ENCODE peak calls at places on chromosomes 5 and 9, in nine cellular contexts. H is H9; L is left lobe of liver; A is AG08395; M is hepatocyte; Q is body of pancreas; Y is hepatic stellate cell; G is activated CD4-positive, alpha-beta T cell treated with anti-CD3 and anti-CD28 coated beads for 4 hours; N is fibroblast of pulmonary artery. O is an unnamed sample.

GRCh38 chr9:734831-735511 is 106.5 kb upstream of the DMRT1 start:
- DNase-seq in Y (peak; percentile 86), L (no peak), M (peak; percentile 56), H (no peak), N (peak; percentile 96), A (peak; percentile 81), Q (no peak), G (no peak), O (peak; percentile 79)

GRCh38 chr5:135127604-135128240 is 93.7 kb upstream of the PITX1 start:
- DNase-seq in L (no peak), A (peak; percentile 89), M (peak; percentile 81), G (no peak), Y (peak; percentile 53), H (no peak), N (peak; percentile 13), Q (no peak), O (peak; percentile 83)

GRCh38 chr9:90326219-90326618 is 316.4 kb downstream of the DIRAS2 start:
- DNase-seq in G (no peak), M (no peak), A (no peak), H (no peak), L (no peak), N (peak; percentile 46), Q (no peak), Y (no peak), O (no peak)

GRCh38 chr5:95730011-95730700 is 980 bp upstream of the RHOBTB3 start:
- DNase-seq in Q (no peak), A (no peak), H (no peak), M (no peak), N (no peak), G (no peak), Y (no peak), L (no peak), O (no peak)

GRCh38 chr5:150658699-150659265 is 2.3 kb upstream of the MYOZ3 start:
- DNase-seq in H (peak; percentile 24), A (no peak), N (no peak), L (no peak), Y (no peak), G (no peak), Q (no peak), M (peak; percentile 16), O (no peak)

GRCh38 chr5:180235846-180236245 is 26.8 kb upstream of the RASGEF1C start:
- DNase-seq in Q (no peak), A (no peak), G (no peak), M (no peak), Y (no peak), N (no peak), H (no peak), L (no peak), O (no peak)

GRCh38 chr9:95670122-95670521 is 153.4 kb upstream of the PTCH1 start:
- DNase-seq in Q (no peak), H (no peak), M (no peak), A (no peak), L (no peak), Y (no peak), G (no peak), N (no peak), O (no peak)

GRCh38 chr5:111927191-111927590 is 170.2 kb upstream of the NREP start:
- DNase-seq in L (no peak), G (no peak), Y (no peak), M (no peak), Q (no peak), N (no peak), A (peak; percentile 8), H (no peak), O (no peak)

GRCh38 chr5:93378073-93378472 is 202.9 kb downstream of the NR2F1-AS1 start:
- DNase-seq in M (no peak), Y (no peak), N (peak; percentile 52), Q (no peak), L (no peak), A (peak; percentile 15), G (no peak), H (no peak), O (no peak)

GRCh38 chr5:84130006-84130580 is 254.6 kb downstream of the EDIL3 start:
- DNase-seq in A (no peak), L (no peak), H (no peak), Y (no peak), N (no peak), M (no peak), G (no peak), Q (no peak), O (no peak)

GRCh38 chr9:132627594-132627993 is 42.2 kb downstream of the DDX31 start:
- DNase-seq in Y (no peak), M (no peak), N (no peak), G (no peak), A (no peak), L (no peak), H (no peak), Q (no peak), O (no peak)

GRCh38 chr5:18285257-18285656 is 651.0 kb downstream of the TAF11L14 start:
- DNase-seq in A (no peak), G (no peak), Q (no peak), L (no peak), Y (no peak), H (no peak), N (no peak), M (no peak), O (no peak)

GRCh38 chr5:149913449-149914419 is 30.9 kb downstream of the PDE6A start:
- DNase-seq in Q (no peak), N (no peak), A (no peak), Y (no peak), L (no peak), M (no peak), H (no peak), G (no peak), O (no peak)

GRCh38 chr9:36772449-36773370 is 200.0 kb downstream of the MELK start:
- DNase-seq in M (peak; percentile 52), A (peak; percentile 21), Y (no peak), N (peak; percentile 43), Q (no peak), H (peak; percentile 39), G (no peak), L (no peak), O (no peak)

GRCh38 chr5:151615431-151615830 is 24.3 kb upstream of the FAT2 start:
- DNase-seq in A (no peak), L (no peak), M (peak; percentile 46), N (no peak), Y (no peak), H (no peak), G (peak; percentile 1), Q (no peak), O (no peak)

GRCh38 chr5:116502616-116503015 is 72.0 kb downstream of the SEMA6A start:
- DNase-seq in A (no peak), H (no peak), Y (no peak), N (peak; percentile 49), M (no peak), G (no peak), Q (no peak), L (no peak), O (no peak)

O was measured in HepG2.